ENCODE peak calls at places on chromosomes 3 and 15, in four cellular contexts. G is lung, U is T-helper 2 cell, K is H1. A is an unnamed sample.

GRCh38 chr3:173793963-173794362 is 396.4 kb downstream of the NLGN1 start:
- DNase-seq in K (no peak), G (no peak), U (no peak), A (no peak)

GRCh38 chr3:190038050-190038631 is 82.6 kb downstream of the P3H2 start:
- DNase-seq in G (peak; percentile 70), U (no peak), K (no peak), A (no peak)

GRCh38 chr3:51311055-51311454 is 74.0 kb upstream of the MANF start:
- DNase-seq in K (no peak), G (no peak), U (peak; percentile 31), A (no peak)

GRCh38 chr3:52244061-52244628 is 1.4 kb upstream of the PPM1M start:
- DNase-seq in G (peak; percentile 51), K (no peak), U (peak; percentile 43), A (no peak)

GRCh38 chr3:97738761-97739160 is 25.8 kb upstream of the ARL6 start:
- DNase-seq in G (no peak), K (no peak), U (no peak), A (no peak)

GRCh38 chr15:29570121-29570930 is 251.9 kb downstream of the TJP1 start:
- DNase-seq in K (peak; percentile 70), G (no peak), U (no peak), A (no peak)

GRCh38 chr15:65829150-65829764 is 37.2 kb upstream of the DENND4A start:
- DNase-seq in U (peak; percentile 71), K (no peak), G (no peak), A (no peak)

GRCh38 chr3:48419149-48419548 is 10.7 kb downstream of the PLXNB1 start:
- DNase-seq in U (no peak), K (no peak), G (no peak), A (no peak)

GRCh38 chr3:37671000-37671483 is 190.6 kb upstream of the CTDSPL start:
- DNase-seq in U (no peak), K (no peak), G (no peak), A (no peak)

GRCh38 chr3:190848891-190849290 is 13.6 kb downstream of the GMNC start:
- DNase-seq in G (no peak), U (no peak), K (no peak), A (no peak)

GRCh38 chr3:16151109-16151508 is 23.4 kb upstream of the GALNT15 start:
- DNase-seq in U (peak; percentile 80), K (no peak), G (peak; percentile 58), A (no peak)

GRCh38 chr15:69164807-69165636 is 4.6 kb downstream of the GLCE start:
- DNase-seq in K (no peak), U (no peak), G (no peak), A (no peak)

GRCh38 chr3:98977520-98977919 is 76.0 kb upstream of the DCBLD2 start:
- DNase-seq in K (no peak), U (no peak), G (no peak), A (no peak)

GRCh38 chr3:193742628-193743027 is 149.6 kb downstream of the OPA1 start:
- DNase-seq in K (no peak), U (no peak), G (no peak), A (no peak)